ENCODE peak calls at places on chromosomes 6 and 20, in six cellular contexts. M is coronary artery; H is neural progenitor cell; E is heart left ventricle; D is CD8-positive, alpha-beta T cell; G is pancreas. Y is an unnamed sample.

GRCh38 chr6:4460595-4461475 is 315.4 kb upstream of the CDYL start:
- DNase-seq in E (peak), G (no peak), H (peak), D (no peak), M (peak), Y (peak)

GRCh38 chr6:22095886-22096285 is 200.9 kb downstream of the PRL start:
- DNase-seq in H (no peak), M (no peak), G (no peak), D (no peak), E (no peak), Y (no peak)

GRCh38 chr20:51318058-51318960 is 224.2 kb downstream of the NFATC2 start:
- DNase-seq in H (peak), M (no peak), D (peak), G (peak), E (no peak), Y (no peak)

GRCh38 chr6:110181131-110182027 is 1.2 kb downstream of the CDC40 start:
- DNase-seq in G (no peak), M (no peak), D (no peak), H (no peak), E (no peak), Y (no peak)

GRCh38 chr20:61271273-61272221 is 19.5 kb downstream of the CDH4 start:
- DNase-seq in G (no peak), H (peak), M (no peak), E (no peak), D (no peak), Y (peak)

GRCh38 chr6:39602590-39603319 is 122.5 kb downstream of the KIF6 start:
- DNase-seq in E (no peak), H (no peak), M (no peak), D (no peak), G (no peak), Y (no peak)

GRCh38 chr6:40520683-40521082 is 66.5 kb downstream of the LRFN2 start:
- DNase-seq in D (no peak), M (no peak), H (no peak), G (no peak), E (peak), Y (no peak)

GRCh38 chr6:44925100-44925739 is 402.9 kb upstream of the RUNX2 start:
- DNase-seq in G (no peak), D (peak), E (no peak), M (no peak), H (no peak), Y (no peak)

GRCh38 chr20:34581341-34582189 is 23.0 kb downstream of the MAP1LC3A start:
- DNase-seq in M (peak), H (peak), D (no peak), G (no peak), E (no peak), Y (no peak)

GRCh38 chr20:1887321-1887720 is 7.9 kb upstream of the SIRPA start:
- DNase-seq in H (no peak), D (no peak), M (no peak), E (no peak), G (no peak), Y (no peak)

GRCh38 chr20:46261456-46262253 is 46.6 kb downstream of the CDH22 start:
- DNase-seq in D (no peak), G (no peak), E (no peak), H (no peak), M (no peak), Y (no peak)

GRCh38 chr20:61797200-61797599 is 268.5 kb downstream of the TAF4 start:
- DNase-seq in G (no peak), D (no peak), H (peak), E (no peak), M (no peak), Y (no peak)

GRCh38 chr6:22442826-22443225 is 126.5 kb upstream of the HDGFL1 start:
- DNase-seq in E (no peak), D (no peak), M (no peak), H (no peak), G (no peak), Y (no peak)

GRCh38 chr6:34527751-34528670 is 28.1 kb downstream of the SPDEF start:
- DNase-seq in M (no peak), E (no peak), H (no peak), D (no peak), G (peak), Y (no peak)

GRCh38 chr6:34524989-34525388 is 31.1 kb downstream of the SPDEF start:
- DNase-seq in M (no peak), D (no peak), G (no peak), H (no peak), E (no peak), Y (no peak)

GRCh38 chr6:34526992-34527728 is 29.0 kb downstream of the SPDEF start:
- DNase-seq in H (peak), D (peak), E (peak), G (peak), M (peak), Y (peak)

GRCh38 chr6:34525431-34526175 is 30.5 kb downstream of the SPDEF start:
- DNase-seq in M (no peak), H (no peak), E (no peak), D (no peak), G (peak), Y (peak)

GRCh38 chr6:34526241-34526972 is 29.7 kb downstream of the SPDEF start:
- DNase-seq in H (peak), M (no peak), D (no peak), G (peak), E (no peak), Y (no peak)
- H3K4me3 ChIP-seq in H (peak), M (peak), D (no peak), G (peak), E (peak), Y (peak)

GRCh38 chr20:4961746-4962145 is 39.6 kb downstream of the SLC23A2 start:
- DNase-seq in H (no peak), G (no peak), D (peak), M (no peak), E (peak), Y (no peak)
- H3K27ac ChIP-seq in H (no peak), G (no peak), D (peak), M (peak), E (no peak), Y (no peak)

DNA sequence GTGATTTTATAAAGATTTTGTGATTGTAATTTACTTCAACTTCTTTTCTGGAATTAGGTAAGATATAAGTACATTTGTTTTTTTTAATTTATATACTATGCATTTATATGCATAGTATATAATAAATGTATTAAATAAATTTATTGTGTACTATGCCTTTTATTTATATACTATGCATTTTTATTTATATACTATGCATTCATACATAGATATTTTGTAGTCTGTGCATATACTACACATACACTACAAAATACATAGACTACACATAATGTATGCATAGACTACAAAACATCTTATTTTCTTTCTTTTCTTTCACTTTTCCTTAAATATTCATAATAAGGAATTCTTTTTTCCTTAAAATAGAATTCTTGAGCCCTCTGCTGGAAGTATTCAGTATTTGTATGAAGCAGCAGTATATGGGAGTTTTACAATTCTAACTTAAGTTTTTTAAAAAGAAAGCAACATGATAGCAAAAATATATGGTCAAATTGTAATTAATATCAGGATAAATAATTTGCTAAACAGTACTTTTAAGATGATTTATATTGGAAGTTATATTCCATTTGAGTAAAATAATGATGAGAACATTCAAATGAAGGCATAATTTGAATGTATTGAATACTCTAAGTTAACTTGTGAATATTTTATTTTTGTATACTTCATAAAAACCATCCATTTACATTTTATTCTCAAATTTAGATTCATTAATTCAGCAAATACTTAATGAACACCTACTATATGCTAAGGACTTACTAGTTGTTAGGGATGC is 129.3 kb downstream of the KLHL32 start:
- DNase-seq in H (peak), G (no peak), E (no peak), D (no peak), M (no peak), Y (no peak)
- TF ChIP-seq CTCF in H (peak), G (peak), E (peak), D (peak), M (no peak), Y (peak)

GRCh38 chr20:59932616-59933295 is 681 bp downstream of the SYCP2 start:
- DNase-seq in M (no peak), E (no peak), G (no peak), D (no peak), H (no peak), Y (peak)
- H3K4me3 ChIP-seq in M (peak), E (peak), G (peak), D (peak), H (no peak), Y (peak)

DNA sequence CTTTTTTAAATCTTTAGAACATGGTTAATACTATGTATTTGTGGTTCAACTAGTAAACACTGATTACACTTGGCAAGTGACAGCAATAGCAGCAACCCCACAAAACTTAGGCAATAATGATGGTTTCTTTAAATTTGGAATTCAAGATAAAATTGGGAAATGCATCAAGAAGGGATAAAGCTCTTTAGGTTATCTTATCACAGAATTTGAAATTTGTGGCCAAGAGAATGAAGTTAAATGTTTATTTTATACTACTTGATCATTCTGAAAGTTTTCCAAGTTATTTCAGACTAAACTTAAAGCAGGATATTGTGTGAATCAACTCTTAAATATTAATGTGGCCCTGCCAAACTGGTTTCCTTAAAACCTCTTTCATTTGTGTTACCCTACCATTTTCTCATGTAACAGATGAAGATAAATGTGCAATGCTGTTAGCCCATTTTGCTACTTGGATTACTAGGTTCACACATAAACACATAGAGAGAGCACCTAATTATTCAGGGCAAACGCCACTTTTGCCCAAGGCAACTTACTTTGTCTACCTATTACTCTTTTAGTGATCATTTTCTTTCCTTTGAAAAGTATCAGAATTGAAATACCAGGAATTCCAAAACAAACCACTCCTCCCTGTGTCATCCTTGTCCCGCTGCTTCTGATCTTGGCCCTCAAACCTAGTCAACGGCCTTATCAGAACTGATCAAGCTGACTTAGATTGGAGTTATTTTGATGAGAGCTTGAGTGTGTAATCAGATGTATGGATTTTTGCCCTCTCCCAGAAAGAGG is 186.7 kb upstream of the TENT5A start:
- DNase-seq in E (no peak), G (no peak), D (no peak), H (no peak), M (no peak), Y (no peak)
- H3K27ac ChIP-seq in E (no peak), G (peak), D (no peak), H (no peak), M (peak), Y (no peak)

GRCh38 chr6:32969685-32970412 is 1.5 kb downstream of the BRD2 start:
- DNase-seq in D (peak), M (peak), G (peak), E (peak), H (peak), Y (peak)
- TF ChIP-seq CTCF in D (no peak), M (no peak), G (no peak), E (peak), H (peak), Y (peak)

DNA sequence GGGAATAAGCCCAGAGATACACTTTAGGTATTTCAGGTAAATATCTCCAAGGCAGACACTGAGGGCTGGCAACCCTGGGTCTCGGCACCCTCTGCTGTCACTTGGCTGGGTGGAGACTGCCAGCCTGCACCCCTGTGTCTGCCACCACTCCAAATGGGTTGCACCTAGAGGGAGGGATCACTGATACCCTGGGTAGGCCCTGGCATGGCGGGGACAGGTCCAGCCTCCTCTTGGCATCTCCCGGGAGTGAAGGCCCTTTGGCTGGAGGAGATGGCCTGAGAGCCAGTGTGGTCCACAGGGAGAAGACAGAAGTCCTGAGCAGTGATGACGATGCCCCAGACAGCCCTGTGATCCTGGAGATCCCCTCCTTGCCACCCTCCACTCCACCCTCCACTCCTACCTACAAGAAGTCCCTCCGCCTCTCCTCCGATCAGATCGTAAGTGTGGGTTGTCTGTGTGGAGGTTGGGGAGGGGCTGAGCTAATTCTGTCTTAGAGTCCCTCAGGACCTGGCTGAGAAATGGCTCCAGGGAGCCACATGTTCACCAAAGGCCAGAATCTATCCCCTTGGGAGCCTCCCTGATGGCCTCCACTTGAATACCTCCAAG is 10.9 kb downstream of the EMILIN3 start:
- DNase-seq in H (no peak), G (no peak), D (no peak), M (no peak), E (no peak), Y (no peak)
- H3K4me3 ChIP-seq in H (no peak), G (no peak), D (no peak), M (no peak), E (no peak), Y (no peak)

DNA sequence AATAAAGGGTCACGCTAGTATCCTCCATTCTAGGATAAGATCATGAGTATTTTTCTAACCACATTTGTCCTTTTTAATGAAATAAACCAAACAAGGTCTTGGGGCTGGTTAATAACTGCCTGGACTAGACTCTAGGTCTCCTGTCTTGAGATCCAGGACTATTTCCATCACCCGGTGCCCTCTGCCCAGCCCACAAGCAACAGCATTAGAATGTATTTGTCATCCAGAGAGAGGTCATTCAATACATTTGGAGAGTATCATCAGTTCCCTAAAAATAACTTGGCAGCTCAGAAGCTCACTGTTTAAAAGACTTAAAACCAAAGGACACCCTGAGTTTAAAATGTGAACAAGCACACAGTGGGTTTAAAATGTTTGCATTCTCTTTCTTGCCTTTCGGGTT is 4.4 kb upstream of the RBM24 start:
- DNase-seq in E (peak), H (no peak), G (no peak), D (no peak), M (no peak), Y (no peak)
- H3K27ac ChIP-seq in E (peak), H (no peak), G (no peak), D (no peak), M (peak), Y (no peak)

DNA sequence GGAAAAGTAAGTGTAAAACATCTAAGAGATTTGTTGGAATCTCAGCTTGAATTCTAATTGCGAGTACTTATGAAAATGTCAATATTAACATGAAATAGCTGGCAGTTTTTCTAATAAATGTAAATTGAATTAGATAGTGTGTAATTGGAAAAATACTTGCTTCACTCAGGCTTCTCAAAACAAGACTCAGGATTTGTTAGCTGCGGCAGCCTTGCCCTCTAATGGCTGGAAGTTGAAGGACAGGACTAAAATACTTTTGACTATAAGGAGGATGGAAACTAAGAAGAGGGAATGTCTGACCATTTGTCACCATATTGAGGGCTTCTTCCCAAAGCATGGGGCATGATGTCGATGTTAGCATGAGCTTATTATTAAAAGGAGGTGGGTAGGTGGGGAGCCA is 227.0 kb downstream of the UST start:
- DNase-seq in E (no peak), M (no peak), H (no peak), D (no peak), G (no peak), Y (no peak)
- TF ChIP-seq CTCF in E (peak), M (no peak), H (peak), D (no peak), G (peak), Y (peak)

DNA sequence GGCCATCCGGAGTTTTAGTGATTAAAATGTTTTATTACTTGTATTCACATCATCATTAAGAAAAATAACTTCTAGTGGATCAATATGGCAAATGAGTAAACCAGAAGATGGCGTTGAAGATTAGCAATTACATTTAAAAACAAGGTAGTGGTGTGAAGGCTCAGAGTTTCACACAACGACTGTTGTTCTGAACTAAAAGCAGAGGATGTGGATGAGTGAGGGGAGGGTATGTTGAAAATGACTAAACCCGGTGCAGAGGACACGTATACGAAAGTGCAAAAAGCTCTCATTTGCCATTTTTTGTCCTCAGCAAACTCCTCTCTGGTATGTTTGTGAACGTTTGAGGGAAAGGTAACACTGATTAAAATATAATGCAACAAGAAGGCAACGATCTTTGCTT is 1.9 kb upstream of the IRF4 start:
- DNase-seq in H (no peak), D (no peak), E (no peak), M (no peak), G (no peak), Y (no peak)
- H3K4me3 ChIP-seq in H (no peak), D (no peak), E (no peak), M (no peak), G (no peak), Y (no peak)